ENCODE peak calls at places on chromosomes 4 and X, in five cellular contexts. K is pancreas, A is transverse colon, V is Right ventricle myocardium inferior, I is neuronal stem cell. E is an unnamed sample.

GRCh38 chr4:16253127-16253960 is 27.1 kb upstream of the TAPT1 start:
- DNase-seq in K (no peak), A (no peak), V (no peak), I (no peak), E (peak)

GRCh38 chrX:9921407-9921806 is 45.8 kb upstream of the CLDN34 start:
- DNase-seq in K (no peak), A (no peak), V (no peak), I (no peak), E (no peak)

GRCh38 chr4:108355523-108356208 is 186.9 kb upstream of the LEF1 start:
- DNase-seq in K (no peak), A (no peak), V (no peak), I (no peak), E (no peak)

GRCh38 chr4:1684756-1685603 is 867 bp upstream of the FAM53A start:
- DNase-seq in K (no peak), A (peak), V (peak), I (no peak), E (no peak)

GRCh38 chr4:30912098-30912719 is 192.0 kb downstream of the PCDH7 start:
- DNase-seq in K (no peak), A (no peak), V (no peak), I (no peak), E (no peak)

GRCh38 chr4:180960758-180961401 is 1282.3 kb upstream of the TENM3 start:
- DNase-seq in K (no peak), A (no peak), V (no peak), I (peak), E (no peak)

GRCh38 chrX:40108084-40108958 is 10.6 kb upstream of the BCOR start:
- DNase-seq in K (peak), A (peak), V (no peak), I (no peak), E (peak)

GRCh38 chr4:121583396-121583795 is 113.4 kb downstream of the ANXA5 start:
- DNase-seq in K (no peak), A (no peak), V (no peak), I (no peak), E (no peak)

GRCh38 chr4:8643986-8644385 is 51.4 kb downstream of the CPZ start:
- DNase-seq in K (peak), A (no peak), V (peak), I (no peak), E (no peak)

GRCh38 chrX:9327086-9327746 is 137.6 kb upstream of the TBL1X start:
- DNase-seq in K (no peak), A (no peak), V (no peak), I (no peak), E (no peak)

GRCh38 chr4:14743172-14743571 is 259.1 kb upstream of the CPEB2 start:
- DNase-seq in K (no peak), A (no peak), V (no peak), I (no peak), E (no peak)

GRCh38 chr4:151540728-151541437 is 131.9 kb downstream of the FHIP1A start:
- DNase-seq in K (no peak), A (peak), V (no peak), I (no peak), E (no peak)

GRCh38 chrX:96538104-96538725 is 146.4 kb upstream of the DIAPH2 start:
- DNase-seq in K (no peak), A (peak), V (no peak), I (no peak), E (no peak)

GRCh38 chr4:30718021-30718888 is 1.9 kb upstream of the PCDH7 start:
- DNase-seq in K (peak), A (peak), V (peak), I (peak), E (peak)

GRCh38 chr4:183504930-183505555 is at the start of gene ING2:
- DNase-seq in K (peak), A (no peak), V (no peak), I (no peak), E (peak)

GRCh38 chr4:90127223-90127705 is at the start of gene CCSER1:
- DNase-seq in K (peak), A (peak), V (peak), I (peak), E (peak)

GRCh38 chrX:1476682-1477081 is 24.0 kb upstream of the ASMTL start:
- DNase-seq in K (no peak), A (no peak), V (no peak), I (no peak), E (no peak)

GRCh38 chr4:66633472-66633871 is 911.8 kb downstream of the CENPC start:
- DNase-seq in K (no peak), A (no peak), V (no peak), I (no peak), E (no peak)

GRCh38 chr4:101102114-101102752 is 245.1 kb downstream of the PPP3CA start:
- DNase-seq in K (no peak), A (peak), V (peak), I (no peak), E (no peak)

GRCh38 chr4:9745782-9746181 is 35.7 kb upstream of the DRD5 start:
- DNase-seq in K (no peak), A (no peak), V (no peak), I (no peak), E (no peak)

GRCh38 chr4:87527446-87528240 is 1.5 kb downstream of the SPARCL1 start:
- DNase-seq in K (no peak), A (no peak), V (no peak), I (no peak), E (peak)

GRCh38 chr4:109729155-109729562 is 711 bp downstream of the PLA2G12A start:
- DNase-seq in K (no peak), A (no peak), V (no peak), I (no peak), E (peak)

GRCh38 chr4:145938618-145939177 is at the start of gene ZNF827:
- DNase-seq in K (peak), A (peak), V (peak), I (peak), E (peak)

GRCh38 chrX:120672389-120672788 is 42.5 kb upstream of the C1GALT1C1 start:
- DNase-seq in K (no peak), A (no peak), V (no peak), I (no peak), E (no peak)

GRCh38 chrX:13489451-13489850 is 80.0 kb upstream of the EGFL6 start:
- DNase-seq in K (no peak), A (peak), V (no peak), I (no peak), E (no peak)

GRCh38 chrX:140524556-140524955 is 19.7 kb upstream of the SOX3 start:
- DNase-seq in K (no peak), A (no peak), V (no peak), I (no peak), E (no peak)

GRCh38 chr4:184157322-184157721 is 60.4 kb downstream of the ENPP6 start:
- DNase-seq in K (no peak), A (no peak), V (no peak), I (no peak), E (no peak)

GRCh38 chr4:39621582-39621981 is 17.1 kb downstream of the SMIM14 start:
- DNase-seq in K (no peak), A (peak), V (no peak), I (no peak), E (peak)

GRCh38 chrX:34972206-34972605 is 29.6 kb downstream of the FAM47B start:
- DNase-seq in K (no peak), A (no peak), V (no peak), I (no peak), E (no peak)